ENCODE peak calls at places on chromosomes 12 and 14, in six cellular contexts. Z is amygdala, S is NCI-H2227 treated with DMSO at 0.1 percent for 48 hours, U is H9, A is caudate nucleus, F is colonic mucosa. R is an unnamed sample.

GRCh38 chr14:22190411-22191191 is 398.4 kb downstream of the DAD1 start:
- DNase-seq in U (no peak), A (no peak), F (no peak), S (no peak), Z (no peak), R (no peak)

GRCh38 chr14:70257526-70257925 is 68.8 kb upstream of the SLC8A3 start:
- DNase-seq in Z (no peak), U (peak; percentile 41), A (no peak), S (no peak), F (peak; percentile 36), R (no peak)

GRCh38 chr12:6360080-6360571 is 15.2 kb downstream of the SCNN1A start:
- DNase-seq in S (no peak), A (no peak), U (no peak), Z (no peak), F (peak; percentile 80), R (no peak)

GRCh38 chr12:12072064-12072760 is 1.5 kb downstream of the BCL2L14 start:
- DNase-seq in S (no peak), A (no peak), F (peak; percentile 78), U (no peak), Z (no peak), R (no peak)

GRCh38 chr12:100141998-100142850 is 450 bp downstream of the BLTP3B start:
- DNase-seq in S (peak; percentile 58), A (peak; percentile 72), Z (no peak), F (peak; percentile 83), U (peak; percentile 55), R (no peak)

GRCh38 chr12:54384591-54385041 is at the start of gene ZNF385A:
- DNase-seq in A (no peak), S (no peak), Z (no peak), F (no peak), U (no peak), R (no peak)

GRCh38 chr14:51989293-51990234 is at the start of gene RTRAF:
- DNase-seq in A (peak; percentile 91), F (peak; percentile 95), U (peak; percentile 92), S (peak; percentile 91), Z (peak; percentile 78), R (peak; percentile 74)

GRCh38 chr12:22740656-22741350 is 115.8 kb downstream of the ETNK1 start:
- DNase-seq in S (no peak), F (no peak), A (no peak), Z (no peak), U (no peak), R (no peak)

GRCh38 chr14:57999471-57999870 is 133.6 kb upstream of the SLC35F4 start:
- DNase-seq in F (no peak), U (no peak), A (no peak), Z (no peak), S (no peak), R (no peak)

GRCh38 chr12:74624206-74624605 is 86.6 kb downstream of the ATXN7L3B start:
- DNase-seq in Z (no peak), A (no peak), U (no peak), S (no peak), F (no peak), R (no peak)

GRCh38 chr14:51464411-51464810 is 187.3 kb upstream of the FRMD6 start:
- DNase-seq in Z (no peak), F (no peak), S (no peak), U (no peak), A (no peak), R (no peak)

GRCh38 chr12:124506145-124506831 is 61.1 kb downstream of the NCOR2 start:
- DNase-seq in A (no peak), F (peak; percentile 74), U (peak; percentile 52), Z (no peak), S (peak; percentile 89), R (no peak)

GRCh38 chr14:97491697-97492096 is 694.5 kb downstream of the VRK1 start:
- DNase-seq in Z (no peak), U (no peak), F (no peak), A (no peak), S (no peak), R (no peak)

GRCh38 chr14:31059152-31059924 is 33.2 kb upstream of the STRN3 start:
- DNase-seq in Z (no peak), U (no peak), A (no peak), F (peak; percentile 48), S (no peak), R (peak; percentile 73)

GRCh38 chr12:98698603-98699463 is 53.7 kb downstream of the APAF1 start:
- DNase-seq in Z (peak; percentile 20), U (no peak), F (peak; percentile 55), S (no peak), A (peak; percentile 33), R (peak; percentile 37)

GRCh38 chr14:95026851-95027463 is 130.4 kb downstream of the DICER1 start:
- DNase-seq in F (no peak), A (no peak), Z (no peak), S (no peak), U (no peak), R (no peak)

GRCh38 chr14:75044322-75044721 is 6.9 kb downstream of the MLH3 start:
- DNase-seq in U (no peak), A (no peak), Z (no peak), S (no peak), F (no peak), R (no peak)

GRCh38 chr14:61337893-61338292 is 16.5 kb downstream of the PRKCH start:
- DNase-seq in S (no peak), U (no peak), Z (no peak), A (no peak), F (no peak), R (no peak)

GRCh38 chr12:123436017-123436964 is at the start of gene RILPL2:
- DNase-seq in F (peak; percentile 92), Z (peak; percentile 53), A (peak; percentile 76), U (peak; percentile 85), S (peak; percentile 23), R (peak; percentile 38)

GRCh38 chr12:72277415-72277814 is 5.2 kb downstream of the TRHDE start:
- DNase-seq in S (no peak), A (no peak), U (no peak), F (no peak), Z (no peak), R (no peak)

R was measured in AG09309.